ENCODE peak calls at places on chromosomes 3 and 15, in ten cellular contexts. One of them, this sample, is unnamed.

GRCh38 chr3:101036676-101037075 is 43.5 kb upstream of the ABI3BP start:
- DNase-seq in GM12891: no peak
- DNase-seq in upper lobe of left lung: no peak
- DNase-seq in breast epithelium: no peak
- DNase-seq in HL-60: no peak
- DNase-seq in vagina: no peak
- DNase-seq in HepG2: no peak
- DNase-seq in endothelial cell of umbilical vein: no peak
- DNase-seq in stomach: no peak
- DNase-seq in GM23338: no peak
- DNase-seq in this sample: no peak

GRCh38 chr15:31339558-31339895 is 12.9 kb downstream of the KLF13 start:
- DNase-seq in stomach: no peak
- DNase-seq in upper lobe of left lung: peak
- DNase-seq in GM23338: no peak
- DNase-seq in endothelial cell of umbilical vein: no peak
- DNase-seq in breast epithelium: peak
- DNase-seq in GM12891: no peak
- DNase-seq in vagina: no peak
- DNase-seq in HL-60: no peak
- DNase-seq in HepG2: no peak
- DNase-seq in this sample: no peak

GRCh38 chr15:68620721-68621528 is 42.1 kb downstream of the CORO2B start:
- DNase-seq in breast epithelium: peak
- DNase-seq in HL-60: no peak
- DNase-seq in endothelial cell of umbilical vein: no peak
- DNase-seq in vagina: no peak
- DNase-seq in GM23338: peak
- DNase-seq in HepG2: no peak
- DNase-seq in stomach: peak
- DNase-seq in GM12891: no peak
- DNase-seq in upper lobe of left lung: no peak
- DNase-seq in this sample: peak

GRCh38 chr3:143633816-143634215 is 214.5 kb downstream of the SLC9A9 start:
- DNase-seq in vagina: no peak
- DNase-seq in GM23338: no peak
- DNase-seq in breast epithelium: no peak
- DNase-seq in stomach: no peak
- DNase-seq in upper lobe of left lung: no peak
- DNase-seq in HepG2: no peak
- DNase-seq in GM12891: no peak
- DNase-seq in endothelial cell of umbilical vein: no peak
- DNase-seq in HL-60: no peak
- DNase-seq in this sample: no peak

GRCh38 chr15:74392402-74392876 is 25.0 kb upstream of the CYP11A1 start:
- DNase-seq in HepG2: no peak
- DNase-seq in stomach: no peak
- DNase-seq in HL-60: no peak
- DNase-seq in vagina: no peak
- DNase-seq in GM23338: no peak
- DNase-seq in endothelial cell of umbilical vein: no peak
- DNase-seq in GM12891: no peak
- DNase-seq in upper lobe of left lung: no peak
- DNase-seq in breast epithelium: no peak
- DNase-seq in this sample: no peak

GRCh38 chr3:188756241-188756640 is 415.5 kb upstream of the TPRG1 start:
- DNase-seq in stomach: no peak
- DNase-seq in endothelial cell of umbilical vein: no peak
- DNase-seq in breast epithelium: no peak
- DNase-seq in HL-60: no peak
- DNase-seq in GM23338: no peak
- DNase-seq in GM12891: no peak
- DNase-seq in vagina: no peak
- DNase-seq in upper lobe of left lung: no peak
- DNase-seq in HepG2: no peak
- DNase-seq in this sample: no peak

GRCh38 chr3:21017115-21017852 is 733.7 kb downstream of the ZNF385D start:
- DNase-seq in GM23338: peak
- DNase-seq in GM12891: no peak
- DNase-seq in upper lobe of left lung: no peak
- DNase-seq in stomach: no peak
- DNase-seq in vagina: no peak
- DNase-seq in HepG2: no peak
- DNase-seq in endothelial cell of umbilical vein: no peak
- DNase-seq in breast epithelium: no peak
- DNase-seq in HL-60: no peak
- DNase-seq in this sample: no peak

GRCh38 chr3:98902341-98902740 is 846 bp upstream of the DCBLD2 start:
- DNase-seq in breast epithelium: no peak
- DNase-seq in HepG2: no peak
- DNase-seq in GM12891: no peak
- DNase-seq in upper lobe of left lung: no peak
- DNase-seq in GM23338: no peak
- DNase-seq in HL-60: no peak
- DNase-seq in endothelial cell of umbilical vein: no peak
- DNase-seq in stomach: no peak
- DNase-seq in vagina: no peak
- DNase-seq in this sample: no peak

DNA sequence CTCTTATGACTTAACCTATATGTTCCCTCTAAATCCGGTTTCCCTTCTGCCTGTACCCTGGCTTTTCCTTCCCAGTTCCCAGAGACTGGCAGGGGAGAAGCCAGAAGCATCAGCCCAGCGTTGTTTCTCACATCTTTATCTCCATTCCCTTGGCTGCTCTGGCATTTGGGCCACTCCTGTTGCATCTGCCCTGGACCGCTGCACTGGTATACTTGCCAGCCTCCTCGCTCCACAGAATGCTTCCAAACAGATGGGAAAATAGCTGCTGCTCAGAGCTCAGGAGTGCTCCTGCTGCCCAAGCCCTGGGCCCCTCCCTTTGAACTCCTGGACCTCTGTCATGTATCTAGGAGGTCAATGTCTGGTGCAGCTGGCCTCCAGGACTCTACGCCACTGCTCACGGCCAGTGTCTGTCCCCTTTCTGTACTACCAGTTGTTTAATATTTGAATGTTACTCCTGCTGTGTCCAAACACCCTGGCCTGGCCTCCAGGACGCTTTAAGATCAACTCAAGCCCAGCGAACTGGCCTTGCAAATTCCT is 6.8 kb downstream of the SPINT1 start:
- DNase-seq in stomach: no peak
- DNase-seq in HepG2: peak
- DNase-seq in GM12891: no peak
- DNase-seq in GM23338: no peak
- DNase-seq in endothelial cell of umbilical vein: no peak
- DNase-seq in HL-60: no peak
- DNase-seq in upper lobe of left lung: no peak
- DNase-seq in vagina: no peak
- DNase-seq in breast epithelium: no peak
- DNase-seq in this sample: no peak
- TF ChIP-seq POLR2AphosphoS5 in stomach: no peak
- TF ChIP-seq POLR2AphosphoS5 in HepG2: no peak
- TF ChIP-seq POLR2AphosphoS5 in GM12891: no peak
- TF ChIP-seq POLR2AphosphoS5 in GM23338: no peak
- TF ChIP-seq POLR2AphosphoS5 in endothelial cell of umbilical vein: no peak
- TF ChIP-seq POLR2AphosphoS5 in HL-60: no peak
- TF ChIP-seq POLR2AphosphoS5 in upper lobe of left lung: no peak
- TF ChIP-seq POLR2AphosphoS5 in vagina: no peak
- TF ChIP-seq POLR2AphosphoS5 in breast epithelium: no peak
- TF ChIP-seq POLR2AphosphoS5 in this sample: no peak

DNA sequence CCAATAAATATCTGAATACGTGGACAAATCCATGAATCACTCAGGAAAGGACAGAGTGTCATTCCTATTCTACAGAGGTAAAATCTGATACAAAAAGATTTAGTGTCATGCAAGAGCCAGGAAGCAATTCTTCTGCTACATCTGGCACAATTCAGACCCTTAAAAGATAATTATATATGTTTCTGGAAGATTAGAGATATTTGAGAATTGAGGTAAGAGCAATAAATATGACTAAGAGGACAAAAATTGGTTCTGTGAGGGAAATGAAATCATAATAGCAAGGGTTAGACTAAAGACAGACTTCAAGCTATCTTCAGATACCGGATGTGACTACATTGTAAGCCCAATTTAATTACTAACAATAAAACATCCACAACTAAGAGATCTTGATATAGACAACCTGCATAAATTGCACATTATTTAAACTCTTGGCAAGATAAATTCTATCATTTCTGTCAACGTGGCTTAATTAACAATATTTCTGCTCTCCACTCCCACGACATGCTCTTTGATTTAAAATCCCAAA is 32.8 kb downstream of the MB21D2 start:
- DNase-seq in HL-60: no peak
- DNase-seq in upper lobe of left lung: no peak
- DNase-seq in breast epithelium: no peak
- DNase-seq in GM12891: no peak
- DNase-seq in stomach: no peak
- DNase-seq in GM23338: no peak
- DNase-seq in endothelial cell of umbilical vein: peak
- DNase-seq in HepG2: no peak
- DNase-seq in vagina: no peak
- DNase-seq in this sample: no peak
- TF ChIP-seq POLR2AphosphoS5 in HL-60: no peak
- TF ChIP-seq POLR2AphosphoS5 in upper lobe of left lung: no peak
- TF ChIP-seq POLR2AphosphoS5 in breast epithelium: no peak
- TF ChIP-seq POLR2AphosphoS5 in GM12891: no peak
- TF ChIP-seq POLR2AphosphoS5 in stomach: no peak
- TF ChIP-seq POLR2AphosphoS5 in GM23338: no peak
- TF ChIP-seq POLR2AphosphoS5 in endothelial cell of umbilical vein: no peak
- TF ChIP-seq POLR2AphosphoS5 in HepG2: no peak
- TF ChIP-seq POLR2AphosphoS5 in vagina: no peak
- TF ChIP-seq POLR2AphosphoS5 in this sample: no peak

GRCh38 chr3:45021524-45021923 is 4.6 kb upstream of the CLEC3B start:
- DNase-seq in stomach: no peak
- DNase-seq in endothelial cell of umbilical vein: no peak
- DNase-seq in GM23338: no peak
- DNase-seq in vagina: no peak
- DNase-seq in HL-60: no peak
- DNase-seq in HepG2: no peak
- DNase-seq in breast epithelium: no peak
- DNase-seq in GM12891: no peak
- DNase-seq in upper lobe of left lung: no peak
- DNase-seq in this sample: peak

GRCh38 chr3:45021936-45022335 is 4.2 kb upstream of the CLEC3B start:
- DNase-seq in endothelial cell of umbilical vein: no peak
- DNase-seq in HL-60: no peak
- DNase-seq in HepG2: no peak
- DNase-seq in breast epithelium: no peak
- DNase-seq in vagina: no peak
- DNase-seq in stomach: no peak
- DNase-seq in upper lobe of left lung: no peak
- DNase-seq in GM12891: no peak
- DNase-seq in GM23338: no peak
- DNase-seq in this sample: no peak

GRCh38 chr3:45024601-45025262 is 1.4 kb upstream of the CLEC3B start:
- DNase-seq in HepG2: no peak
- DNase-seq in breast epithelium: no peak
- DNase-seq in GM23338: no peak
- DNase-seq in HL-60: peak
- DNase-seq in upper lobe of left lung: no peak
- DNase-seq in vagina: no peak
- DNase-seq in stomach: no peak
- DNase-seq in endothelial cell of umbilical vein: peak
- DNase-seq in GM12891: no peak
- DNase-seq in this sample: no peak

GRCh38 chr3:45026038-45026437 is at the start of gene CLEC3B:
- DNase-seq in endothelial cell of umbilical vein: peak
- DNase-seq in stomach: no peak
- DNase-seq in GM23338: no peak
- DNase-seq in upper lobe of left lung: peak
- DNase-seq in vagina: no peak
- DNase-seq in GM12891: no peak
- DNase-seq in HepG2: no peak
- DNase-seq in breast epithelium: peak
- DNase-seq in HL-60: no peak
- DNase-seq in this sample: peak

GRCh38 chr3:45023675-45024074 is 2.4 kb upstream of the CLEC3B start:
- DNase-seq in GM23338: no peak
- DNase-seq in upper lobe of left lung: no peak
- DNase-seq in HL-60: no peak
- DNase-seq in stomach: no peak
- DNase-seq in endothelial cell of umbilical vein: no peak
- DNase-seq in HepG2: no peak
- DNase-seq in breast epithelium: no peak
- DNase-seq in GM12891: no peak
- DNase-seq in vagina: no peak
- DNase-seq in this sample: no peak
- TF ChIP-seq POLR2AphosphoS5 in GM23338: no peak
- TF ChIP-seq POLR2AphosphoS5 in upper lobe of left lung: no peak
- TF ChIP-seq POLR2AphosphoS5 in HL-60: no peak
- TF ChIP-seq POLR2AphosphoS5 in stomach: no peak
- TF ChIP-seq POLR2AphosphoS5 in endothelial cell of umbilical vein: no peak
- TF ChIP-seq POLR2AphosphoS5 in HepG2: no peak
- TF ChIP-seq POLR2AphosphoS5 in breast epithelium: no peak
- TF ChIP-seq POLR2AphosphoS5 in GM12891: no peak
- TF ChIP-seq POLR2AphosphoS5 in vagina: no peak
- TF ChIP-seq POLR2AphosphoS5 in this sample: no peak

GRCh38 chr3:71586810-71587242 is 3.3 kb upstream of the FOXP1 start:
- DNase-seq in GM23338: no peak
- DNase-seq in endothelial cell of umbilical vein: no peak
- DNase-seq in stomach: no peak
- DNase-seq in HepG2: no peak
- DNase-seq in HL-60: no peak
- DNase-seq in upper lobe of left lung: no peak
- DNase-seq in GM12891: no peak
- DNase-seq in breast epithelium: no peak
- DNase-seq in vagina: no peak
- DNase-seq in this sample: no peak

GRCh38 chr3:71585126-71585525 is 1.6 kb upstream of the FOXP1 start:
- DNase-seq in GM23338: no peak
- DNase-seq in upper lobe of left lung: no peak
- DNase-seq in stomach: no peak
- DNase-seq in HepG2: no peak
- DNase-seq in endothelial cell of umbilical vein: peak
- DNase-seq in vagina: no peak
- DNase-seq in GM12891: no peak
- DNase-seq in breast epithelium: no peak
- DNase-seq in HL-60: peak
- DNase-seq in this sample: no peak

GRCh38 chr3:71585891-71586809 is 2.6 kb upstream of the FOXP1 start:
- DNase-seq in upper lobe of left lung: no peak
- DNase-seq in HepG2: no peak
- DNase-seq in stomach: no peak
- DNase-seq in vagina: no peak
- DNase-seq in HL-60: no peak
- DNase-seq in endothelial cell of umbilical vein: peak
- DNase-seq in GM12891: no peak
- DNase-seq in GM23338: peak
- DNase-seq in breast epithelium: no peak
- DNase-seq in this sample: no peak

GRCh38 chr3:71589132-71589531 is 5.6 kb upstream of the FOXP1 start:
- DNase-seq in HL-60: no peak
- DNase-seq in vagina: no peak
- DNase-seq in stomach: no peak
- DNase-seq in breast epithelium: no peak
- DNase-seq in GM23338: no peak
- DNase-seq in HepG2: no peak
- DNase-seq in endothelial cell of umbilical vein: no peak
- DNase-seq in GM12891: no peak
- DNase-seq in upper lobe of left lung: no peak
- DNase-seq in this sample: no peak

DNA sequence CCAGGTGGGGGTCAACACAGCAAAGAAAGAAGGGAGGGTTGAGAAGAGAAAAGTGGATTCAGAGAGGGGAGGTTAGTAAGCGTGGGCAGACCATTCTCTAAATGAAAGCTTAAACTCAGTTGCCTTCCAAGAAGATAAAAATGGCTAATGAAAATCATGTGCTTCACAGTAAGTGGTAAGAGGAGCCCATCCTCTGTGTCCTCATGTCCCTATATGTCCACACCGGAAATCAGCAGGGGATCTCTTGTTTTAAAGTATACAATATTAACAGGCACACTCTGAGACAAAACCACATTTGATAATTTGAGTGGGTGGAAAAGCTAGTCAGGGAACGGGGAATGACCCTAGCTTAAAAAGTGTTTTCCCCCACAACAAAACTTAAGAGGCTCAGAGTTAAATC is 4.4 kb upstream of the FOXP1 start:
- DNase-seq in upper lobe of left lung: no peak
- DNase-seq in GM23338: no peak
- DNase-seq in vagina: no peak
- DNase-seq in HL-60: no peak
- DNase-seq in endothelial cell of umbilical vein: no peak
- DNase-seq in GM12891: no peak
- DNase-seq in breast epithelium: no peak
- DNase-seq in HepG2: no peak
- DNase-seq in stomach: no peak
- DNase-seq in this sample: no peak
- TF ChIP-seq POLR2AphosphoS5 in upper lobe of left lung: no peak
- TF ChIP-seq POLR2AphosphoS5 in GM23338: no peak
- TF ChIP-seq POLR2AphosphoS5 in vagina: no peak
- TF ChIP-seq POLR2AphosphoS5 in HL-60: no peak
- TF ChIP-seq POLR2AphosphoS5 in endothelial cell of umbilical vein: no peak
- TF ChIP-seq POLR2AphosphoS5 in GM12891: no peak
- TF ChIP-seq POLR2AphosphoS5 in breast epithelium: no peak
- TF ChIP-seq POLR2AphosphoS5 in HepG2: no peak
- TF ChIP-seq POLR2AphosphoS5 in stomach: no peak
- TF ChIP-seq POLR2AphosphoS5 in this sample: no peak

This sample was measured in sigmoid colon.